ENCODE peak calls at places on chromosomes 1 and 21, in nine cellular contexts. T is HFFc6, R is endodermal cell, A is cardiac muscle cell, U is cardiac fibroblast, C is left ventricle myocardium inferior, N is mesothelial cell of epicardium, P is choroid plexus epithelial cell, Y is A549. E is an unnamed sample.

GRCh38 chr1:31013187-31013864 is 52.2 kb downstream of the PUM1 start:
- DNase-seq in T (no peak), R (no peak), A (no peak), U (peak), C (no peak), N (no peak), P (peak), Y (no peak), E (no peak)

GRCh38 chr1:145786271-145786670 is 37.6 kb downstream of the RNF115 start:
- DNase-seq in T (no peak), R (no peak), A (no peak), U (no peak), C (no peak), N (no peak), P (no peak), Y (no peak), E (no peak)

GRCh38 chr1:102182603-102183260 is 186.0 kb upstream of the OLFM3 start:
- DNase-seq in T (no peak), R (no peak), A (no peak), U (no peak), C (no peak), N (no peak), P (no peak), Y (no peak), E (no peak)

GRCh38 chr21:39387461-39388037 is 38.7 kb upstream of the HMGN1 start:
- DNase-seq in T (peak), R (peak), A (peak), U (peak), C (peak), N (peak), P (peak), Y (peak), E (no peak)

GRCh38 chr1:167617100-167617949 is 12.7 kb upstream of the RCSD1 start:
- DNase-seq in T (no peak), R (peak), A (no peak), U (peak), C (peak), N (no peak), P (peak), Y (peak), E (no peak)

GRCh38 chr21:33691945-33692594 is 49.8 kb downstream of the ITSN1 start:
- DNase-seq in T (no peak), R (no peak), A (no peak), U (no peak), C (no peak), N (no peak), P (peak), Y (no peak), E (no peak)

GRCh38 chr1:208461680-208462079 is 217.5 kb upstream of the PLXNA2 start:
- DNase-seq in T (no peak), R (no peak), A (no peak), U (no peak), C (no peak), N (no peak), P (peak), Y (peak), E (no peak)

GRCh38 chr21:36422279-36423098 is 37.3 kb downstream of the CHAF1B start:
- DNase-seq in T (peak), R (peak), A (peak), U (peak), C (peak), N (no peak), P (peak), Y (peak), E (peak)

GRCh38 chr21:35323947-35324346 is 274.8 kb upstream of the RUNX1 start:
- DNase-seq in T (no peak), R (no peak), A (no peak), U (no peak), C (peak), N (no peak), P (peak), Y (no peak), E (no peak)

GRCh38 chr1:217052196-217052595 is 329.0 kb upstream of the ESRRG start:
- DNase-seq in T (no peak), R (no peak), A (no peak), U (no peak), C (no peak), N (no peak), P (no peak), Y (no peak), E (no peak)

GRCh38 chr1:216765346-216766300 is 42.4 kb upstream of the ESRRG start:
- DNase-seq in T (no peak), R (peak), A (no peak), U (no peak), C (no peak), N (no peak), P (peak), Y (no peak), E (no peak)

GRCh38 chr1:181791721-181792120 is 269.8 kb downstream of the ZNF648 start:
- DNase-seq in T (no peak), R (no peak), A (no peak), U (no peak), C (no peak), N (no peak), P (no peak), Y (no peak), E (no peak)

GRCh38 chr1:213996320-213997022 is 8.7 kb downstream of the PROX1 start:
- DNase-seq in T (no peak), R (no peak), A (no peak), U (peak), C (no peak), N (no peak), P (no peak), Y (no peak), E (no peak)

GRCh38 chr1:22641906-22642636 is 1.4 kb upstream of the C1QC start:
- DNase-seq in T (peak), R (peak), A (peak), U (peak), C (peak), N (peak), P (peak), Y (peak), E (no peak)

GRCh38 chr1:54137532-54138061 is 15.2 kb downstream of the CDCP2 start:
- DNase-seq in T (no peak), R (no peak), A (no peak), U (peak), C (no peak), N (no peak), P (peak), Y (no peak), E (peak)

GRCh38 chr1:169511339-169512028 is 25.7 kb upstream of the SLC19A2 start:
- DNase-seq in T (peak), R (no peak), A (no peak), U (peak), C (no peak), N (no peak), P (peak), Y (peak), E (peak)

GRCh38 chr21:43940672-43941071 is 71.4 kb upstream of the TRAPPC10 start:
- DNase-seq in T (no peak), R (no peak), A (no peak), U (no peak), C (no peak), N (no peak), P (no peak), Y (no peak), E (no peak)

GRCh38 chr21:27371065-27371464 is 404.2 kb upstream of the ADAMTS5 start:
- DNase-seq in T (no peak), R (no peak), A (no peak), U (no peak), C (no peak), N (no peak), P (no peak), Y (no peak), E (no peak)

GRCh38 chr1:230566481-230566880 is 75.8 kb upstream of the COG2 start:
- DNase-seq in T (no peak), R (no peak), A (no peak), U (no peak), C (no peak), N (no peak), P (no peak), Y (no peak), E (no peak)

GRCh38 chr1:230569201-230569600 is 73.1 kb upstream of the COG2 start:
- DNase-seq in T (no peak), R (no peak), A (no peak), U (no peak), C (no peak), N (no peak), P (no peak), Y (no peak), E (no peak)

GRCh38 chr1:230568676-230569075 is 73.6 kb upstream of the COG2 start:
- DNase-seq in T (no peak), R (no peak), A (no peak), U (no peak), C (no peak), N (no peak), P (no peak), Y (no peak), E (no peak)

GRCh38 chr1:230570724-230571390 is 71.4 kb upstream of the COG2 start:
- DNase-seq in T (no peak), R (no peak), A (no peak), U (no peak), C (no peak), N (no peak), P (peak), Y (no peak), E (no peak)

DNA sequence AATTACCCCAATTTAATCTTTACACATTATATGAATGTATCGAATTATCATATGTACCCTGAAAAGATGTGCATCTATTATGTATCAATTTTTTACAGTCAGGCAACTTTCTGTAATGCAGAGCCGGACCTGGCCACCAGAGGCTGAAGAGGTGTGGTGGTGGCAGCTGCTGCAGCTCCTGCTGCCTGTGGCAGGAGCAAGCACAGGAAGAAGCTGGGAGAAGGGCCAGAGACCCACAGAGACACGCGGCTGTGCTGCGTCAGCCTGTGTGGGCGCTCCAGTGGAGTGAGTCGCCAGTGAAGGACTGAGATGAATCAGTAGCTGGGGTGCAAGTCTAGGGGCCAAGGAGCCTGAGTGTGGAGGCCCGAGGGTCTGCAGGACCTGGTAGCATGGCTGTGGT is 74.3 kb upstream of the COG2 start:
- DNase-seq in T (no peak), R (peak), A (peak), U (peak), C (no peak), N (no peak), P (peak), Y (peak), E (no peak)
- TF ChIP-seq CTCF in T (no peak), R (peak), A (peak), U (no peak), C (peak), N (no peak), P (peak), Y (no peak), E (no peak)

GRCh38 chr1:40736085-40736531 is 44.6 kb downstream of the NFYC start:
- DNase-seq in T (peak), R (no peak), A (peak), U (peak), C (no peak), N (no peak), P (peak), Y (no peak), E (no peak)
- TF ChIP-seq CTCF in T (no peak), R (no peak), A (no peak), U (no peak), C (no peak), N (no peak), P (no peak), Y (no peak), E (no peak)

GRCh38 chr1:59638172-59638800 is 176.5 kb upstream of the HOOK1 start:
- DNase-seq in T (peak), R (peak), A (no peak), U (peak), C (no peak), N (no peak), P (peak), Y (peak), E (peak)
- TF ChIP-seq CTCF in T (no peak), R (no peak), A (no peak), U (no peak), C (peak), N (no peak), P (peak), Y (no peak), E (no peak)

DNA sequence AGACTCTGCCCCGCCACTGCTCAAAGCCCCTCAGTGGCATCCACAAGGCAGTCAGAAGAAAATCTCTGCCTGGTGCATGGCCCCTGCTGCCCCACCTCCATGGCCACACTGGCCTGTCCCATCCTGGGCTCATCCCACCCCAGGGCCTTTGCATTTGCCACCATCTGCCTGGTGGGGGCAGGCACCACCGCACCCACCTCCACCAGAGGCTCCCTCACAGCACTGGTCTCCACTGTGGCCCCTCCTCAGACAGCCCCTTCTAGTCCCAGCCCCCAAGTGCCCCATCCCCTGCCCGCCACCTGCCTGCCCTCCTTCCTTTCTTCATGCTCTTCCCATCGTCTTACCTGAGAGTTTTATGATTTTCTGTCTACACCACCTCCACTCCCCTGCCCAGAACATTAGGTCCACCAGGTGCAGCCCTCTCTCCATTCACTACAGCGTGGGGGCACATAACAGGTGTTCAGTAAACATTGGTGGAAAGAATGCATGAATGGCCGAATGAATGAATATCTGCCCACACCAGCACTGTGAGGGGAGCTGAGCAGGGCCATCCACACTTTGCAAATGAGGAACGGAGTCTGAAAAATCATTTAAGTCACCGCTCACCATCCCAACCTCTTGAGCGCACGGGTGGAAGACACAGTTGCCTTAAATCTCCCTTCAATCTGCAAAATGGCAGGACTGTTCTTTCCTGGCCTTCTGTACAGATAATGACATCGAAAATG is 2.1 kb downstream of the PRDM15 start:
- DNase-seq in T (no peak), R (peak), A (no peak), U (no peak), C (no peak), N (no peak), P (no peak), Y (no peak), E (no peak)
- TF ChIP-seq CTCF in T (peak), R (no peak), A (no peak), U (no peak), C (no peak), N (no peak), P (no peak), Y (no peak), E (no peak)

DNA sequence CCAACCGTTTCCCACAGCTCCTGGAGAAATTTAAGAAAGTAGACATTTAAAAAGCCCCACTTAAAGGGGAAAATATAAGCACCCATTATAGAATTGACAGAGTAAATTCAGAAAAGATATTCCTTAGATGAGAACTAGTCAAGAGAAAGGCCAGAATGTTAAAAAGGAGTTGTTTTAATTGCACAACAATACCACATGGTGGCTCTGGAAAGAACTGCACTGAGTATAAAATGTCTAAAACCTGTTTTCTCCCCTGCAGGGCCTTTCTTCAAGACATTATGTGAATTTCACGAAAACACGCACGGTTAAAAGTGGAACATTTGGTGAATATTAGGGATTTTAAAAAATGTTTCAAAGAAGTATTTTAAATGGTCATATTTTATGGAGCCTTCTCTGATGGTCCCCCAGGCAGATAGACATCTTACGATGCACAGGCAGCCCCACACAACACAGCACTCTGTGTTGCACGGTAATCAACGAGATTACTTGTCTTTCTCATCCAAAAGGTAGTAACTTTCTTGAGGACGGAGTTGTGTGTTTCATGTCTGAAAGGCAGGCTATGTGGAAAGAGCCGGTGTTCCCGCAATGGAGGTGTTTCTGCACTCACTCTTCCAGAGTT is 101.9 kb downstream of the PRRX1 start:
- DNase-seq in T (peak), R (no peak), A (peak), U (peak), C (no peak), N (no peak), P (peak), Y (peak), E (peak)
- TF ChIP-seq CTCF in T (peak), R (peak), A (peak), U (peak), C (peak), N (peak), P (peak), Y (peak), E (peak)

DNA sequence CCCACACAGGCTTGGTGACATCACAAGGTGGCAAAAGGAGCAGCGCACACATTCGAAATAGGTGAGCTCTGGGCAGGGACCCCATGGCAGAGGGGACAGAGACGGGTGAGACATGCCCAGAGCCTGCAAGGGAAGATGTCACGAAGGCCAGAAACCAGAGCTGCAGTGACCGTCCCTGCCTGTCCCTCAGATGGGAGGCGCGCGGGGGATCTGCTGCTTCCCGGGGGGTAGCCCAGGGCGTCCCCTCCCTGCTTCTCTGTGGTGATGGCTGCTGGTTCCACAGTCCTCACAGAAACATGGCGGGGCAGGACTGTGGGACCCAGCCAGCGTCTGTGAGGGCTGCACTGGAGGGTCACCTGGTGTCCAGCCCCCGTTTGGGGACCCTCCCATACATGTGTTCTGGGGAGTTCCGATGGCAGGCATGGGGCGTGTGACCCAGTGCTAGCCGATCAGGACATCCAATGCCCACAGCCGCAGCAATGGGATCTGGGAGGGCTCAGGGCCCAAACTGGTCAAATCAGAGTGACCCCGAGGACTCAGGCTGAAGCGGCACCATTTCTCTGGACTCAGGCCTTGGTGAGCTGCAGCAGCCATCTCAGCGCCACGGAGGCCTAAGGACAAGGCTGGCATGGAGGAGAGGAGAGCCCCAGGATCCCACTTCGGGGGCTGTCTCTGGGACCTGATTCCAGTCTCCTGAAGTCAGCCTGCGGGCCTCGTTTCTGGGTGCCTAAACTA is 20.7 kb upstream of the SPSB1 start:
- DNase-seq in T (no peak), R (no peak), A (no peak), U (no peak), C (no peak), N (no peak), P (no peak), Y (no peak), E (no peak)
- TF ChIP-seq CTCF in T (no peak), R (no peak), A (no peak), U (no peak), C (no peak), N (no peak), P (no peak), Y (no peak), E (no peak)

DNA sequence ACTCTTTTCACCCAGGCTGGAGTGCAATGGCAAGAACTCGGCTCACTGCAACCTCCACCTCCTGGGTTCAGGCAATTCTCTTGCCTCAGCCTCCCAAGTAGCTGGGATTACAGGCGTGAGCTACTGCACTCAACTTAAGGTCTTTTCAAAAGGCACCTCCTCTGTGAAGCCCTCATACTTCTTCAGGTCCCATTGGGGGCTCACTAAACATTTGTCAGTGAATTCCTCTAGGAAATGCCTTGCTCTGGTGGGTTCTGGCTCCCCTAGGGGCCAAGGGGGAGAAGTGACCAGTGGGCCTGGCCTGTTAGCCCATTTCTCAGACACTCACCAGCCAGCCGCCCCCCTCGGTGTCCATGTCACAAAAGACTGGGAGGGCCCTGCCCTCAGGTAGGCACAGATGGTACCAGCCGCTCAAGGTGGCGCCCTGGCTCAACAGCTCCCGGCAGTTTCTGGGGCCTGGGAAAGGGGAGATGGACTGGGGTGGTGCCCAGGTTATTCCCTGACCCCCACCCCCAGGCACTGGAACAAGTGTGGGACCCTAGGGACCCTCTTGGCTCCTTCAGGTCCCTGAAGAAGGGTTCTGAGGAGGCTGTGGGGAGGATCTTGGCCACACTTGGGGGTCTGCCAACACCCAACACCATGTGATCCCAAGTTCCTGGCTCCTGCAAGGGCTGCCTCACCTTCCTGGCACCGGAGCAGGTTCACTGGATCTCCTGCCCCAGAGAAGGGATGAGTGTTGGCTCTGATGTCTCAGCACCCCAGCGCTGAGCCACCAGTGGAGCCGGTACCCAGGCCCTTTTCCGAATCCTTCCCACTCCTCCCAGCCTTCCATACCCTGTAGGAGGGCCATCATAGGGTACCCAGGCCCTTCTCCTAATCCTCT is 1.6 kb downstream of the FCN3 start:
- DNase-seq in T (no peak), R (peak), A (no peak), U (no peak), C (no peak), N (no peak), P (no peak), Y (no peak), E (no peak)
- TF ChIP-seq CTCF in T (peak), R (peak), A (peak), U (peak), C (no peak), N (no peak), P (peak), Y (no peak), E (peak)

GRCh38 chr1:204503913-204504519 is 9.4 kb upstream of the PIK3C2B start:
- DNase-seq in T (no peak), R (no peak), A (no peak), U (no peak), C (no peak), N (no peak), P (no peak), Y (no peak), E (no peak)
- TF ChIP-seq CTCF in T (no peak), R (no peak), A (no peak), U (no peak), C (no peak), N (no peak), P (no peak), Y (no peak), E (no peak)

GRCh38 chr1:220189750-220190347 is 82.4 kb downstream of the RAB3GAP2 start:
- DNase-seq in T (no peak), R (no peak), A (peak), U (peak), C (no peak), N (no peak), P (peak), Y (peak), E (no peak)
- TF ChIP-seq CTCF in T (peak), R (peak), A (peak), U (peak), C (peak), N (no peak), P (peak), Y (peak), E (peak)

GRCh38 chr1:45828841-45829240 is 25.4 kb downstream of the MAST2 start:
- DNase-seq in T (no peak), R (no peak), A (no peak), U (no peak), C (no peak), N (no peak), P (no peak), Y (no peak), E (no peak)
- TF ChIP-seq CTCF in T (no peak), R (no peak), A (no peak), U (no peak), C (no peak), N (no peak), P (no peak), Y (no peak), E (no peak)